ENCODE peak calls at places on chromosomes 3 and 15, in ten cellular contexts. C, Y, X, Q, T, K, D, G, S and L are unnamed samples.

GRCh38 chr3:111481551-111481950 is 60.4 kb upstream of the CD96 start:
- DNase-seq in C (no peak), Y (no peak), X (no peak), Q (no peak), T (no peak), K (no peak), D (no peak), G (no peak), S (no peak), L (no peak)

GRCh38 chr3:192917258-192917507 is 473 bp downstream of the MB21D2 start:
- DNase-seq in C (no peak), Y (no peak), X (no peak), Q (no peak), T (no peak), K (peak), D (no peak), G (no peak), S (no peak), L (peak)

GRCh38 chr3:106006001-106006400 is 137.2 kb upstream of the CBLB start:
- DNase-seq in C (no peak), Y (no peak), X (no peak), Q (no peak), T (no peak), K (no peak), D (no peak), G (peak), S (no peak), L (no peak)

GRCh38 chr3:27681249-27681748 is 40.8 kb downstream of the EOMES start:
- DNase-seq in C (peak), Y (peak), X (peak), Q (peak), T (no peak), K (peak), D (no peak), G (peak), S (no peak), L (peak)

GRCh38 chr15:50493625-50494024 is 52.8 kb downstream of the USP50 start:
- DNase-seq in C (no peak), Y (no peak), X (no peak), Q (no peak), T (no peak), K (peak), D (no peak), G (no peak), S (no peak), L (no peak)

GRCh38 chr15:101528917-101529299 is 39.4 kb upstream of the PCSK6 start:
- DNase-seq in C (no peak), Y (no peak), X (no peak), Q (no peak), T (no peak), K (no peak), D (no peak), G (no peak), S (no peak), L (no peak)

GRCh38 chr3:48236531-48236930 is 4.4 kb upstream of the ZNF589 start:
- DNase-seq in C (no peak), Y (no peak), X (no peak), Q (no peak), T (no peak), K (no peak), D (no peak), G (no peak), S (no peak), L (no peak)

GRCh38 chr3:101193957-101194356 is 126.4 kb downstream of the IMPG2 start:
- DNase-seq in C (no peak), Y (no peak), X (no peak), Q (no peak), T (no peak), K (no peak), D (no peak), G (peak), S (no peak), L (no peak)

GRCh38 chr15:29018406-29018805 is 132.6 kb downstream of the APBA2 start:
- DNase-seq in C (no peak), Y (no peak), X (no peak), Q (peak), T (no peak), K (no peak), D (no peak), G (no peak), S (no peak), L (no peak)

GRCh38 chr15:33846862-33847261 is 121.4 kb upstream of the CHRM5 start:
- DNase-seq in C (no peak), Y (no peak), X (no peak), Q (no peak), T (no peak), K (no peak), D (no peak), G (no peak), S (no peak), L (no peak)

GRCh38 chr3:56291244-56291680 is 177.0 kb downstream of the ERC2 start:
- DNase-seq in C (no peak), Y (no peak), X (no peak), Q (no peak), T (no peak), K (no peak), D (no peak), G (peak), S (no peak), L (no peak)

GRCh38 chr3:33315826-33316225 is 38.6 kb downstream of the FBXL2 start:
- DNase-seq in C (no peak), Y (no peak), X (no peak), Q (no peak), T (no peak), K (no peak), D (no peak), G (peak), S (no peak), L (no peak)

GRCh38 chr3:127396473-127396872 is 108.6 kb upstream of the PRR20G start:
- DNase-seq in C (no peak), Y (peak), X (no peak), Q (peak), T (no peak), K (no peak), D (no peak), G (no peak), S (no peak), L (no peak)

GRCh38 chr15:62107561-62108110 is 40.9 kb downstream of the C2CD4A start:
- DNase-seq in C (no peak), Y (no peak), X (no peak), Q (no peak), T (no peak), K (no peak), D (no peak), G (no peak), S (no peak), L (no peak)

GRCh38 chr3:79551997-79552396 is 215.8 kb downstream of the ROBO1 start:
- DNase-seq in C (no peak), Y (no peak), X (no peak), Q (no peak), T (no peak), K (no peak), D (no peak), G (no peak), S (no peak), L (no peak)

GRCh38 chr3:72185549-72186484 is 400.9 kb upstream of the PROK2 start:
- DNase-seq in C (peak), Y (no peak), X (no peak), Q (no peak), T (no peak), K (no peak), D (no peak), G (peak), S (no peak), L (no peak)

GRCh38 chr3:69368129-69368741 is 17.7 kb downstream of the FRMD4B start:
- DNase-seq in C (no peak), Y (no peak), X (no peak), Q (no peak), T (no peak), K (no peak), D (peak), G (no peak), S (no peak), L (no peak)

GRCh38 chr3:157447026-157447694 is 10.5 kb downstream of the PTX3 start:
- DNase-seq in C (peak), Y (peak), X (no peak), Q (no peak), T (no peak), K (no peak), D (no peak), G (peak), S (no peak), L (no peak)

GRCh38 chr3:102630531-102630930 is 195.7 kb downstream of the ZPLD1 start:
- DNase-seq in C (no peak), Y (no peak), X (no peak), Q (no peak), T (no peak), K (no peak), D (no peak), G (no peak), S (no peak), L (no peak)

GRCh38 chr15:44663410-44664272 is at the start of gene SPG11:
- DNase-seq in C (peak), Y (peak), X (peak), Q (peak), T (peak), K (peak), D (peak), G (peak), S (peak), L (peak)

GRCh38 chr3:90010341-90010740 is 902.9 kb downstream of the EPHA3 start:
- DNase-seq in C (no peak), Y (peak), X (no peak), Q (no peak), T (no peak), K (no peak), D (no peak), G (peak), S (no peak), L (no peak)

GRCh38 chr3:32577621-32578556 is 7.2 kb upstream of the DYNC1LI1 start:
- DNase-seq in C (peak), Y (no peak), X (no peak), Q (no peak), T (no peak), K (peak), D (no peak), G (no peak), S (no peak), L (no peak)

GRCh38 chr15:49270541-49271421 is 100.7 kb downstream of the GALK2 start:
- DNase-seq in C (no peak), Y (peak), X (no peak), Q (no peak), T (peak), K (no peak), D (no peak), G (peak), S (peak), L (no peak)

GRCh38 chr3:151445283-151446001 is 15.4 kb downstream of the IGSF10 start:
- DNase-seq in C (no peak), Y (no peak), X (no peak), Q (no peak), T (no peak), K (no peak), D (no peak), G (peak), S (no peak), L (no peak)

GRCh38 chr3:94978076-94978475 is 915.2 kb downstream of the NSUN3 start:
- DNase-seq in C (no peak), Y (no peak), X (no peak), Q (no peak), T (no peak), K (no peak), D (no peak), G (no peak), S (no peak), L (no peak)

GRCh38 chr3:15983232-15983631 is 185.5 kb upstream of the ANKRD28 start:
- DNase-seq in C (no peak), Y (no peak), X (no peak), Q (no peak), T (no peak), K (no peak), D (no peak), G (peak), S (no peak), L (no peak)

GRCh38 chr15:49468440-49468839 is 45.4 kb downstream of the FGF7 start:
- DNase-seq in C (no peak), Y (no peak), X (no peak), Q (no peak), T (no peak), K (no peak), D (no peak), G (no peak), S (no peak), L (no peak)

GRCh38 chr3:115708540-115708939 is 85.2 kb downstream of the GAP43 start:
- DNase-seq in C (no peak), Y (no peak), X (no peak), Q (no peak), T (no peak), K (no peak), D (no peak), G (no peak), S (no peak), L (no peak)

GRCh38 chr3:193960485-193961172 is 175.3 kb upstream of the HES1 start:
- DNase-seq in C (no peak), Y (no peak), X (no peak), Q (no peak), T (no peak), K (peak), D (peak), G (no peak), S (no peak), L (no peak)

GRCh38 chr15:32766101-32766500 is 48.3 kb downstream of the GREM1 start:
- DNase-seq in C (no peak), Y (no peak), X (no peak), Q (no peak), T (no peak), K (no peak), D (no peak), G (no peak), S (no peak), L (no peak)

GRCh38 chr3:158749977-158750376 is 17.7 kb upstream of the RARRES1 start:
- DNase-seq in C (no peak), Y (no peak), X (no peak), Q (no peak), T (no peak), K (no peak), D (no peak), G (no peak), S (no peak), L (no peak)

GRCh38 chr3:158749526-158749925 is 17.3 kb upstream of the RARRES1 start:
- DNase-seq in C (no peak), Y (no peak), X (no peak), Q (no peak), T (no peak), K (no peak), D (no peak), G (no peak), S (no peak), L (no peak)

GRCh38 chr3:158744567-158745288 is 12.5 kb upstream of the RARRES1 start:
- DNase-seq in C (no peak), Y (no peak), X (no peak), Q (no peak), T (no peak), K (no peak), D (no peak), G (no peak), S (no peak), L (no peak)

GRCh38 chr3:158748237-158748828 is 16.1 kb upstream of the RARRES1 start:
- DNase-seq in C (no peak), Y (no peak), X (no peak), Q (no peak), T (no peak), K (peak), D (peak), G (peak), S (peak), L (no peak)

DNA sequence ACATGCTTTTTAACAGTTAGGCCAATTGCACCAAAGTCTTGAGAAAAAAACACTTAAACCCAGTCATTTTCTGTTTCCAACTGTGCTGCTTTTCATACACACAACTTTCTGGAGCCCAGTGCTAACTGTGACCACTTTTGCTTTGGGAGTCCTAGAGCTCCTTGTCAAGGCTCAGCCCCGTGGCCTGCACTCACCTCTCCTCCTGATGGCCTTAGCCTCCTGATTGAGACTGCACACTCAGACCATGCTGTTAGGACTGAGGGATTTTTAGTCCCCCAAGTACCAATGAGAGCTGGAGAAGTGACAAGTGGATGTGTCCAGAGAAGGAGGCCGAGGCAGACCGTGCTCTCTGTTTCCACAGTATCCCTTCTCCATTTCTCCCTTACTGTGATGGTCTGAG is 15.2 kb upstream of the RARRES1 start:
- DNase-seq in C (no peak), Y (no peak), X (no peak), Q (no peak), T (no peak), K (no peak), D (no peak), G (no peak), S (no peak), L (no peak)
- H3K27ac ChIP-seq in C (peak), Y (no peak), X (peak), Q (no peak), T (no peak), K (no peak), D (no peak), G (peak), S (no peak), L (no peak)

GRCh38 chr3:168284728-168285127 is 189.0 kb upstream of the GOLIM4 start:
- DNase-seq in C (no peak), Y (no peak), X (no peak), Q (no peak), T (no peak), K (no peak), D (no peak), G (no peak), S (no peak), L (no peak)

GRCh38 chr3:168285506-168285905 is 189.8 kb upstream of the GOLIM4 start:
- DNase-seq in C (no peak), Y (no peak), X (no peak), Q (no peak), T (no peak), K (no peak), D (no peak), G (no peak), S (no peak), L (no peak)

GRCh38 chr3:168289480-168289879 is 193.8 kb upstream of the GOLIM4 start:
- DNase-seq in C (no peak), Y (no peak), X (no peak), Q (no peak), T (no peak), K (no peak), D (no peak), G (no peak), S (no peak), L (no peak)

DNA sequence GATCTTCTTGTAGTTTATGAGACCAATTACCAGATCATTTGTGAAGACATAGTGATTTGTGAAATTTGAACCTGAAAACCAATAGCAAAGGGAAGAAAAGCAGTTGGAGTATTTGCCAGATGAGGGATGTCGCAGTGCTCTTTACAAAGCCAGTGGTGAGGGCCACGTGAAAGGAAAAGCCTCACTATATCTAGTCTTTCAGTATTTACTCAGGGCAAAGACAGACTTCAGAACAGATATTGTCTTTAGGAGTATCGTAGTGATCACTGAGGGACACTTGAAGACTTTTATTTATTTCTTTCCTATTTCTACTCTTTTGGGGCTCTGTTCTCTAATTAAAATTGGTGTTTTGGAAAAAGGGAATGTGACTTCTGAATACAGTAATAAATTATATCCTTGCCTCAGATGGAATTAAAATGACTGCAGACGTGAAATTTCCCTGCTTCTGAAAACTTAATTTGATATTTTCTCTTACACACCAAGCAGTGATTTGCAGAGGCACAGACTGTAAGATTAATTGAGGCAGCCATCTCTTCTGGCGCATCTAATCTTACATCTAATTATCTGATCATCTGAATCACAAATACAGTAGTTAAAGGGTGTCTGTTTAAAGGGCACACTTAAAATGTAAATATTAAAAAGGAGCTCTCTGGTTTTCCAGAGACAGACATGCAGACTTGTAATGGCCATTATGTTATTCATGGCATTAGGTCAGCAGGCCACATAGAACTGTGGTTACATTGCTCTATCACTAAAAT is 193.0 kb upstream of the GOLIM4 start:
- DNase-seq in C (no peak), Y (peak), X (no peak), Q (no peak), T (no peak), K (no peak), D (no peak), G (no peak), S (no peak), L (no peak)
- H3K27ac ChIP-seq in C (no peak), Y (no peak), X (no peak), Q (no peak), T (no peak), K (no peak), D (no peak), G (no peak), S (no peak), L (no peak)

GRCh38 chr15:39580630-39581500 is at the start of gene THBS1:
- DNase-seq in C (no peak), Y (peak), X (peak), Q (peak), T (peak), K (peak), D (peak), G (peak), S (peak), L (peak)
- H3K27ac ChIP-seq in C (no peak), Y (no peak), X (peak), Q (peak), T (no peak), K (peak), D (peak), G (peak), S (peak), L (no peak)

GRCh38 chr3:187261541-187261969 is 30.0 kb downstream of the MASP1 start:
- DNase-seq in C (no peak), Y (no peak), X (no peak), Q (no peak), T (no peak), K (no peak), D (no peak), G (no peak), S (no peak), L (no peak)

GRCh38 chr3:187257471-187257870 is 34.1 kb downstream of the MASP1 start:
- DNase-seq in C (no peak), Y (no peak), X (no peak), Q (no peak), T (no peak), K (no peak), D (no peak), G (no peak), S (no peak), L (no peak)

GRCh38 chr3:187256217-187256616 is 35.3 kb downstream of the MASP1 start:
- DNase-seq in C (no peak), Y (no peak), X (no peak), Q (no peak), T (no peak), K (no peak), D (no peak), G (no peak), S (no peak), L (no peak)

GRCh38 chr3:187262360-187262759 is 29.2 kb downstream of the MASP1 start:
- DNase-seq in C (no peak), Y (no peak), X (no peak), Q (no peak), T (no peak), K (no peak), D (no peak), G (no peak), S (no peak), L (no peak)

GRCh38 chr3:187259171-187259570 is 32.4 kb downstream of the MASP1 start:
- DNase-seq in C (no peak), Y (no peak), X (no peak), Q (no peak), T (no peak), K (no peak), D (no peak), G (no peak), S (no peak), L (no peak)
- H3K27ac ChIP-seq in C (no peak), Y (no peak), X (no peak), Q (no peak), T (no peak), K (no peak), D (no peak), G (no peak), S (no peak), L (no peak)

DNA sequence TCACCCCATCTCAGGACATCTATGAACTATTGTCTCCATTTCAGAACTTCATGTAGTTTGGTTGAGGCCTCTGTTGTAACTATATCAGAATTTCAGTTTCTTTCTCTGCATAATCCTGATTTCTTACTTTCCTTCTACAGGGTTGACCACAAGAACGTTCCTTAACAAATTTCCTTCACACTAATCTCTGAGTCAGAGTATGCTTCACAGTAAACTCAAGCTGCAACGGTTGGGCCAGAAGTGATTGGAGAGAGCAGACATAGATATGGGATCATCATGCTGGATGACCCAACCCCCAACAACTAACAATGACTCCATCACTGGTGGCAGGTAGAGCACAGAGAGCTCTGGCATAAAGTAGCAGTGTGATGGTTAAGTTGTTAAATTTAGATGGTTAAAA is 128.8 kb upstream of the OSTN start:
- DNase-seq in C (no peak), Y (no peak), X (no peak), Q (no peak), T (no peak), K (no peak), D (no peak), G (peak), S (no peak), L (no peak)
- H3K27ac ChIP-seq in C (no peak), Y (no peak), X (no peak), Q (no peak), T (no peak), K (no peak), D (no peak), G (peak), S (no peak), L (no peak)

GRCh38 chr3:196662711-196663571 is 23.4 kb downstream of the NRROS start:
- DNase-seq in C (no peak), Y (no peak), X (no peak), Q (no peak), T (no peak), K (no peak), D (no peak), G (peak), S (no peak), L (no peak)
- H3K27ac ChIP-seq in C (no peak), Y (no peak), X (no peak), Q (no peak), T (no peak), K (no peak), D (no peak), G (peak), S (no peak), L (no peak)